ENCODE peak calls at places on chromosomes 6 and 20, in five cellular contexts. X is AG08396; M is RPMI8226; D is CD4-positive, alpha-beta T cell; T is activated naive CD4-positive, alpha-beta T cell. Y is an unnamed sample.

GRCh38 chr6:78593898-78594666 is 273.3 kb upstream of the IRAK1BP1 start:
- DNase-seq in X (no peak), M (no peak), D (no peak), T (no peak), Y (no peak)

GRCh38 chr6:111861321-111861938 is 11.8 kb downstream of the FYN start:
- DNase-seq in X (no peak), M (no peak), D (no peak), T (no peak), Y (no peak)

GRCh38 chr6:452301-453067 is 60.9 kb downstream of the IRF4 start:
- DNase-seq in X (no peak), M (peak), D (no peak), T (no peak), Y (no peak)

GRCh38 chr20:31693987-31694661 is 28.5 kb downstream of the BCL2L1 start:
- DNase-seq in X (no peak), M (no peak), D (no peak), T (no peak), Y (no peak)

GRCh38 chr6:87914637-87915395 is 132.8 kb upstream of the SPACA1 start:
- DNase-seq in X (no peak), M (peak), D (no peak), T (no peak), Y (no peak)

GRCh38 chr6:32761084-32761483 is 2.2 kb downstream of the HLA-DQB2 start:
- DNase-seq in X (no peak), M (no peak), D (no peak), T (no peak), Y (no peak)

GRCh38 chr6:34143196-34143883 is 2.5 kb downstream of the GRM4 start:
- DNase-seq in X (no peak), M (no peak), D (no peak), T (no peak), Y (no peak)

GRCh38 chr6:107716688-107717089 is 107.4 kb downstream of the SCML4 start:
- DNase-seq in X (no peak), M (peak), D (peak), T (no peak), Y (peak)

GRCh38 chr20:7359739-7360138 is 580.5 kb downstream of the HAO1 start:
- DNase-seq in X (no peak), M (no peak), D (no peak), T (no peak), Y (no peak)

GRCh38 chr6:13711726-13712484 is at the start of gene RANBP9:
- DNase-seq in X (peak), M (peak), D (peak), T (peak), Y (peak)

GRCh38 chr6:72032056-72032455 is 145.7 kb downstream of the RIMS1 start:
- DNase-seq in X (peak), M (no peak), D (no peak), T (no peak), Y (no peak)

GRCh38 chr6:138724015-138724414 is 49.6 kb upstream of the CCDC28A start:
- DNase-seq in X (no peak), M (no peak), D (no peak), T (no peak), Y (no peak)

GRCh38 chr6:5125152-5126006 is 40.2 kb downstream of the PPP1R3G start:
- DNase-seq in X (peak), M (no peak), D (no peak), T (no peak), Y (no peak)

GRCh38 chr6:142637624-142638023 is 307.4 kb downstream of the HIVEP2 start:
- DNase-seq in X (no peak), M (no peak), D (no peak), T (no peak), Y (no peak)